ENCODE peak calls at places on chromosomes 12 and 14, in six cellular contexts. F is choroid plexus epithelial cell, R is fibroblast of mammary gland, E is right lobe of liver, W is GM12865, L is adrenal gland. P is an unnamed sample.

GRCh38 chr12:50637870-50638481 is 125.9 kb upstream of the ATF1 start:
- DNase-seq in E (no peak), R (peak), L (no peak), W (peak), F (peak), P (peak)

GRCh38 chr12:78096909-78097597 is 266.4 kb downstream of the NAV3 start:
- DNase-seq in F (peak), E (no peak), R (peak), L (peak), W (no peak), P (no peak)

GRCh38 chr12:103821773-103822172 is 19.3 kb downstream of the NT5DC3 start:
- DNase-seq in R (no peak), E (no peak), F (peak), W (no peak), L (no peak), P (no peak)

GRCh38 chr12:51238037-51238509 is 553 bp upstream of the DAZAP2 start:
- DNase-seq in F (peak), R (no peak), E (peak), W (peak), L (no peak), P (no peak)

GRCh38 chr14:68384335-68384734 is 408.5 kb downstream of the ZFP36L1 start:
- DNase-seq in F (no peak), W (no peak), R (no peak), E (no peak), L (peak), P (no peak)

GRCh38 chr12:34396861-34397590 is 374.7 kb downstream of the ALG10 start:
- DNase-seq in E (peak), L (peak), R (no peak), F (no peak), W (no peak), P (no peak)

GRCh38 chr14:22764382-22764781 is 2.1 kb upstream of the OXA1L start:
- DNase-seq in E (no peak), W (no peak), F (no peak), R (no peak), L (no peak), P (no peak)

GRCh38 chr12:121190523-121191031 is 19.4 kb upstream of the P2RX4 start:
- DNase-seq in R (peak), F (peak), L (no peak), E (no peak), W (peak), P (peak)

GRCh38 chr12:43675048-43675904 is 83.3 kb downstream of the PUS7L start:
- DNase-seq in F (no peak), R (no peak), L (no peak), W (no peak), E (no peak), P (peak)

GRCh38 chr12:49609059-49609874 is 3.8 kb upstream of the FAM186B start:
- DNase-seq in F (no peak), E (no peak), R (no peak), L (no peak), W (no peak), P (no peak)

GRCh38 chr12:80838024-80838658 is 99.6 kb downstream of the LIN7A start:
- DNase-seq in W (no peak), R (no peak), L (no peak), F (no peak), E (no peak), P (peak)

GRCh38 chr12:60977966-60978365 is 1282.2 kb upstream of the USP15 start:
- DNase-seq in F (peak), R (no peak), L (no peak), E (no peak), W (no peak), P (peak)

GRCh38 chr12:104494137-104494815 is 37.5 kb downstream of the CHST11 start:
- DNase-seq in L (no peak), F (peak), W (no peak), R (peak), E (no peak), P (no peak)

GRCh38 chr14:56633544-56633943 is 53.9 kb downstream of the TMEM260 start:
- DNase-seq in R (no peak), E (no peak), F (no peak), L (no peak), W (no peak), P (no peak)

GRCh38 chr12:115096673-115097349 is 412.8 kb upstream of the TBX3 start:
- DNase-seq in R (peak), E (no peak), F (peak), L (peak), W (no peak), P (peak)

GRCh38 chr14:98014851-98015615 is 1217.9 kb downstream of the VRK1 start:
- DNase-seq in F (no peak), E (no peak), R (no peak), W (no peak), L (no peak), P (no peak)

GRCh38 chr14:79568566-79568965 is 642.7 kb downstream of the DIO2 start:
- DNase-seq in W (no peak), F (no peak), E (no peak), L (no peak), R (no peak), P (no peak)

GRCh38 chr14:57816568-57817284 is 49.2 kb downstream of the SLC35F4 start:
- DNase-seq in R (peak), E (no peak), F (no peak), W (peak), L (no peak), P (no peak)

GRCh38 chr14:30854492-30854891 is 19.9 kb upstream of the COCH start:
- DNase-seq in L (no peak), W (peak), F (no peak), E (no peak), R (no peak), P (no peak)

GRCh38 chr12:132189378-132190011 is 45.2 kb downstream of the NOC4L start:
- DNase-seq in R (peak), E (peak), L (peak), F (peak), W (peak), P (peak)

GRCh38 chr12:34598851-34599529 is 576.7 kb downstream of the ALG10 start:
- DNase-seq in E (no peak), W (no peak), F (no peak), R (no peak), L (no peak), P (no peak)

GRCh38 chr14:70812124-70812818 is 3.0 kb upstream of the MAP3K9 start:
- DNase-seq in W (no peak), L (no peak), R (no peak), E (no peak), F (no peak), P (no peak)

GRCh38 chr12:132400011-132400641 is 70.7 kb upstream of the GALNT9 start:
- DNase-seq in L (peak), E (no peak), F (no peak), W (no peak), R (no peak), P (no peak)

GRCh38 chr12:52358575-52359350 is 8.5 kb downstream of the KRT85 start:
- DNase-seq in F (no peak), L (no peak), R (no peak), E (peak), W (peak), P (peak)

GRCh38 chr12:65300679-65301349 is 22.3 kb downstream of the MSRB3 start:
- DNase-seq in L (no peak), E (no peak), F (peak), R (peak), W (peak), P (peak)

GRCh38 chr12:54708836-54709235 is 60.7 kb upstream of the DCD start:
- DNase-seq in R (no peak), F (no peak), E (no peak), L (no peak), W (no peak), P (no peak)

DNA sequence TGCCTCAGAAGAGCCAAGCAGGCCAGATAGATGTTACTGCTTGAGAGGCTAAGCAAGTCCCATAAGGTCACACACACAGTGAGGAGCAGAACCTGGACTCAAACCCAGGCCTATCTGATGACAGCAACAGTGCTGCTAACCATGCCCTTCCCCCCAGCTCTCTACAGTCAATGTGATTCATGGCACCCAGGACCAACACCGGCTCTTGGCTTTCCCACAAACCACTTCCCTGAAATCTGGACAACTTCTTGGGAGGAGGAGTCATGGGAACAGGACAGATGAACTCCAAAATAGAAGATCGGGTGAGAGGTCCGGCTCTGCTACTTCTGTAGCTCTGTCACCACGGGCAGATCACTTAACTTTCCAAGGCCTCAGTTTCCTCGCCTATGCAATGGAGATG is 716 bp upstream of the PTGDR start:
- DNase-seq in F (no peak), R (peak), W (no peak), L (no peak), E (no peak), P (no peak)
- H3K4me3 ChIP-seq in F (no peak), R (peak), W (no peak), L (no peak), E (no peak), P (no peak)

DNA sequence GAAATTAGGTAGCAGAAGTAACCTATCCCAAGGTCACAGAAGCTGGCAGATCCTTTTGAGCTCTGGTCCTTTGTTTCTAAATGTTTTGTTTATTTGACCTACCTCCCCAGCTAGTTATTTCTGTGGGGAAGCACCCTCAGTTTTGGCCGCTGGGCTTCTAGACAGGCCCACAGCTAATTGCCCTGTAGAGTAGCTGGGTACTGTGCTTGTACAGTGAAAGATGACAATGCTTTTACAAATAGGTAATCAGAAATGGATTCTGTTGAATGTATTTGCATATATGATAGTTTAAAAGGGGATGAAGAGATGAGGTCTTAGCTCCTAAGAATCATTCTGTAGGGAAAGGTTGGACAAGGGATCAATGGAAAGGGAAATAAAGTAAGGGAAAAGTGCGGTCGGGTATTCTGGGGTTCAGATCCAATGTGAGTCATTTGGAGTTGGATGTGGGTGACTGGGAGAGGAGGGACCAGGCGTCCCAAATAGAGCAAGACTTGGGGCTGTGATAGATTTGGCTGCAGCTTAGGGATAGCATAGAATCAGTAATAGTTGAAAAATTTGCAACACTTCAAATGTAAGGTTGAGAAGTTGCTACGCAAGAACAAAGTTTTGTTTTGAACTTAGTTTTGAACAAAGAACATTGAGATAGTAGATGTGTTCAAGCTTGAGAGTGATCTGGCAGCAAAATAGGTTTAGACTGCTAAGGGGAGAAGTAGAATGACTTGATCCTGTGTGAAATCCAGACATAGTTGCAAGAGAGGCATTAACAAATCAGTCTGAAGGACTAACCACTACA is 3.7 kb downstream of the NUDT4 start:
- DNase-seq in L (no peak), E (no peak), W (no peak), F (peak), R (no peak), P (peak)
- H3K4me3 ChIP-seq in L (peak), E (peak), W (peak), F (peak), R (peak), P (no peak)

DNA sequence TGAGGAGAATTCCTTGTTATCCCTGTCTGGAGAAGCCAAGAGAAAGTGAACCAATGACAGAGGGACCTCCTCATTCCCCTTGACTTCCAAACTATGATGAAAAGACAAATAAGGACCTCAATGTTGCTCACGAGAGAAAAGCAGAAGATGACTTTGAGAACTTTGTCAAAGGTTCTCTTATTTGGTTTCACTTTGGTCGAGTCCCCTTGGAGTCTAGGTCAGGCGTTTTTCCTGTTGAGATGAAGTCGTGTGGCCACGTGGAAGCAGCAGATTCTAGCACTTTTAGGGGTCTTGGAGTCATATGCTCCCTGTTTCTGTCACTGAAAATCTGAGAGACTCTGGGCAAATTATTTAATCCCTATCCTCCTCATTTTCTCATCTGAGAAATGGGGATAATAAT is 33.8 kb upstream of the COL2A1 start:
- DNase-seq in L (no peak), F (no peak), E (no peak), R (no peak), W (no peak), P (no peak)
- H3K4me3 ChIP-seq in L (no peak), F (no peak), E (no peak), R (no peak), W (no peak), P (no peak)

DNA sequence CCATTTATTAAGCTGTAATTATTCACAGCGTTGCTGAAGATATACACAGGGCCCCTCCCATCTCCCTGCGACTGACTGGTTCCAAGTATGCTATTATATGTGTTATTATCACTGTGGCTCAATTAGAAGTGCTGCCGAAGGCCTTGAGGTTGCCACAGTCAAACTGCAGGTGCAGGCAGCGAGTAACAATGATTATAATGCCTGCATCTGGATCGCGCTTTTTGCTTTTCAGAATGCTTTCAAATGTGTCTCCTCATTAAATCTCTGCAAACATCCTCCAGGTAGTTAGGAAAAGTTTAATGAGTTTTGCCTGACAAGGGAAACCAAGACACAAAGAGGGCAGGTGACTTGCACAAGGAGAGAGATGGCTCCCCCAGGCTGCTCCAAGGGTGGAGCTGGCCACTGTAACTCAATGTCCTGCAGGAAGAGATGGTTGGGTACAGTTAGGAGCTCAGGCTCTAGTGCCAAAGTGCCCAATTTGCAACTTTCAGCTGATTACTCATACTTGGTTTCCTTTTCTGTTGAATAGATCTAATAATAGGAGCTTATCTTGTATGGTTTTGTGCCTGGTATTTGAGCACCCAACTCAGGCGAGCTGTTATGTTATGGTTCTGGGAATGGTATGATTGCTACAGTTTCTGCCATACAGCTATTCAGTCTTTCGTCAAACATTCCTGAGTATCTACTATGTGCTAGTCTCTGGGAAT is 1.7 kb upstream of the SYNE3 start:
- DNase-seq in F (peak), E (peak), R (no peak), L (no peak), W (peak), P (no peak)
- H3K4me3 ChIP-seq in F (no peak), E (no peak), R (no peak), L (no peak), W (peak), P (no peak)

GRCh38 chr14:105578070-105578469 is 51.7 kb downstream of the TMEM121 start:
- DNase-seq in E (no peak), R (no peak), L (no peak), F (no peak), W (no peak), P (no peak)
- H3K4me3 ChIP-seq in E (no peak), R (no peak), L (no peak), F (no peak), W (peak), P (no peak)

GRCh38 chr12:39618701-39619100 is 902 bp downstream of the ABCD2 start:
- DNase-seq in R (no peak), F (no peak), L (no peak), W (peak), E (no peak), P (no peak)
- H3K4me3 ChIP-seq in R (peak), F (no peak), L (peak), W (peak), E (no peak), P (no peak)

DNA sequence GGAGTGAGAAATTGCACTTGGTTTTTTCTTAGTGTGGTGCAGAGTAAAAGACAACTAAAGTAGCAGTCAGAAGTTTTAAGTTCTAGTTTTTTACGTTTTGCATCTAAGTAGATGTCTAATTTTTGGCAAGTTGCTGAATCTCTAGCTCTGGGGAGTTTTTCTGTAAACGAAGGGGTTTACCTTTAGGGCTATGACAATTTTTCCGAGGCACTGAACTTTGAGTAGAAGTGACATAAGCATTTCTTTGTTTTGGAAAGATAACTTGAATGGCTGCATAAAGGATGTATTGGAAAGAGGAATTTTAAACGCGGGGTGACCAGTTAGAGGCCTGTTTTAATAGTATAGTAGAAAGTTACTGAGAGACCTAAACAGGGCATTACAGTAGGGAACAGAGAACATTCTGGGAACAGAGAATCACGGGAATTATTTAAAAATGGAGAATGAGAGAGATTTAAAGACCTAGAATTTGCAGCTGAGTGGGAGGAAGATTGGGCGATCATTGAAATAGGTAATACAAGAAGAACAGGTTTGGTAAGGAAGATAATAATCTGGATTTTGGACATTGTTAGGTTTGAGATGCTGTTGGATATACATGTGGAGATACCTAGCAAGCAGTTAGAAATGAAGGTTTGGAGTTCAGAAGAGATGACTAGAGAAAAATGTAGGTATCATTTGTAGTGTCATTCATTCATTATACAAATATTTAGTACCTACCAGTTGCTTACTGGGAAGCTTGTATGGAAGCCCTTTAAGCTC is 1.2 kb downstream of the ZNF410 start:
- DNase-seq in L (no peak), W (no peak), R (no peak), E (no peak), F (no peak), P (no peak)
- H3K4me3 ChIP-seq in L (peak), W (peak), R (peak), E (peak), F (peak), P (peak)

P was measured in mesendoderm.